ENCODE peak calls at places on chromosomes 12 and 14, in six cellular contexts. C is GM23338, Y is OCI-LY7, Z is neural progenitor cell, W is HCT116, M is MM.1S. U is an unnamed sample.

GRCh38 chr12:52139579-52140062 is 52.2 kb downstream of the KRT80 start:
- DNase-seq in C (peak; percentile 86), Y (peak; percentile 45), Z (peak; percentile 68), W (no peak), M (peak; percentile 61), U (peak; percentile 71)

GRCh38 chr14:75711796-75712211 is 50.8 kb downstream of the TTLL5 start:
- DNase-seq in C (peak; percentile 28), Y (no peak), Z (peak; percentile 88), W (peak; percentile 34), M (no peak), U (peak; percentile 87)

GRCh38 chr12:109485201-109485600 is 7.8 kb downstream of the UBE3B start:
- DNase-seq in C (no peak), Y (no peak), Z (no peak), W (no peak), M (no peak), U (no peak)

GRCh38 chr12:6204533-6205143 is 4.4 kb downstream of the CD9 start:
- DNase-seq in C (no peak), Y (peak; percentile 29), Z (no peak), W (no peak), M (no peak), U (no peak)

GRCh38 chr12:77946541-77947021 is 115.9 kb downstream of the NAV3 start:
- DNase-seq in C (no peak), Y (no peak), Z (no peak), W (no peak), M (no peak), U (no peak)

GRCh38 chr12:3303410-3304136 is 187.4 kb upstream of the PRMT8 start:
- DNase-seq in C (peak; percentile 82), Y (no peak), Z (peak; percentile 66), W (no peak), M (no peak), U (peak; percentile 25)

GRCh38 chr12:71756054-71756675 is 1.5 kb downstream of the RAB21 start:
- DNase-seq in C (no peak), Y (no peak), Z (no peak), W (no peak), M (no peak), U (no peak)

GRCh38 chr12:105644770-105645169 is 314.3 kb downstream of the C12orf75 start:
- DNase-seq in C (no peak), Y (no peak), Z (no peak), W (no peak), M (no peak), U (no peak)

GRCh38 chr12:89379100-89379838 is 27.0 kb upstream of the DUSP6 start:
- DNase-seq in C (no peak), Y (no peak), Z (no peak), W (no peak), M (no peak), U (peak; percentile 57)

GRCh38 chr12:6420364-6420763 is 24.4 kb upstream of the CD27 start:
- DNase-seq in C (no peak), Y (no peak), Z (no peak), W (no peak), M (no peak), U (no peak)

GRCh38 chr12:112192475-112192874 is 67.1 kb downstream of the TRAFD1 start:
- DNase-seq in C (no peak), Y (no peak), Z (no peak), W (no peak), M (no peak), U (no peak)

GRCh38 chr12:113933201-113933786 is 32.8 kb downstream of the RBM19 start:
- DNase-seq in C (peak; percentile 37), Y (no peak), Z (peak; percentile 77), W (no peak), M (no peak), U (peak; percentile 81)

GRCh38 chr14:97033556-97034081 is 236.4 kb downstream of the VRK1 start:
- DNase-seq in C (peak; percentile 48), Y (no peak), Z (peak; percentile 18), W (no peak), M (no peak), U (no peak)

GRCh38 chr12:52949413-52950331 is 754 bp downstream of the KRT18 start:
- DNase-seq in C (peak; percentile 85), Y (no peak), Z (peak; percentile 46), W (peak; percentile 84), M (no peak), U (peak; percentile 89)

GRCh38 chr12:95385646-95386045 is 88.3 kb upstream of the METAP2 start:
- DNase-seq in C (no peak), Y (peak; percentile 51), Z (no peak), W (no peak), M (no peak), U (no peak)

GRCh38 chr12:10941916-10942607 is 3.0 kb upstream of the TAS2R14 start:
- DNase-seq in C (peak; percentile 34), Y (no peak), Z (no peak), W (peak; percentile 78), M (peak; percentile 37), U (peak; percentile 53)

GRCh38 chr14:32507029-32507984 is 178.2 kb downstream of the AKAP6 start:
- DNase-seq in C (no peak), Y (no peak), Z (no peak), W (peak; percentile 33), M (no peak), U (no peak)

GRCh38 chr14:75046899-75047298 is 4.4 kb downstream of the MLH3 start:
- DNase-seq in C (no peak), Y (no peak), Z (no peak), W (no peak), M (no peak), U (no peak)

GRCh38 chr12:94553130-94553519 is 93.5 kb upstream of the CEP83 start:
- DNase-seq in C (no peak), Y (no peak), Z (no peak), W (peak; percentile 51), M (no peak), U (no peak)

DNA sequence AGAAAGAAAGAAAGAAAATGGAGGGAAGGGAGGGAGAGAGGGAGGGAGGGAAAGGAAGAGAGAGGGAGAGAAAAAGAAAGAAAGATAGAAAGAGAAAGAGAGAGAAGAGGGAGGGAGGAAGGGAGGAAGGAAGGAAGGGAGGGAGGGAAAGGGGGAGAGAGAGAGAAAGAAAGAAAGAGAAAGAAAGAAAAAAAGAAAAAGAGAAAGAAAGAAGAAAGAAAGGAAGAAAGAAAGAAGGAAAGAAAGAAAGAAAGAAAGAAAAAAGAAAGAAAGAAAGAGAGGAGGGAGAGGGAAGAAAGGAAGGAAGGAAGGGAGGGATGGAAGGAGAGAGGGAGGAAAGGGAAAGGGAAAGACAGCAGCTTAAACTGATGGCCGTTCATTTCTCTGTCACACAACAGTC is 457.5 kb downstream of the PDZRN4 start:
- DNase-seq in C (no peak), Y (no peak), Z (no peak), W (no peak), M (no peak), U (no peak)
- H3K4me2 ChIP-seq in C (no peak overlapping the region), Y (no peak overlapping the region), Z (no peak overlapping the region), W (no peak overlapping the region), M (no peak overlapping the region), U (no peak overlapping the region)

GRCh38 chr14:89164168-89165074 is 252.6 kb downstream of the FOXN3 start:
- DNase-seq in C (no peak), Y (no peak), Z (no peak), W (no peak), M (no peak), U (no peak)
- TF ChIP-seq EZH2phosphoT487 in C (no peak), Y (no peak), Z (no peak), W (no peak), M (no peak), U (no peak)

DNA sequence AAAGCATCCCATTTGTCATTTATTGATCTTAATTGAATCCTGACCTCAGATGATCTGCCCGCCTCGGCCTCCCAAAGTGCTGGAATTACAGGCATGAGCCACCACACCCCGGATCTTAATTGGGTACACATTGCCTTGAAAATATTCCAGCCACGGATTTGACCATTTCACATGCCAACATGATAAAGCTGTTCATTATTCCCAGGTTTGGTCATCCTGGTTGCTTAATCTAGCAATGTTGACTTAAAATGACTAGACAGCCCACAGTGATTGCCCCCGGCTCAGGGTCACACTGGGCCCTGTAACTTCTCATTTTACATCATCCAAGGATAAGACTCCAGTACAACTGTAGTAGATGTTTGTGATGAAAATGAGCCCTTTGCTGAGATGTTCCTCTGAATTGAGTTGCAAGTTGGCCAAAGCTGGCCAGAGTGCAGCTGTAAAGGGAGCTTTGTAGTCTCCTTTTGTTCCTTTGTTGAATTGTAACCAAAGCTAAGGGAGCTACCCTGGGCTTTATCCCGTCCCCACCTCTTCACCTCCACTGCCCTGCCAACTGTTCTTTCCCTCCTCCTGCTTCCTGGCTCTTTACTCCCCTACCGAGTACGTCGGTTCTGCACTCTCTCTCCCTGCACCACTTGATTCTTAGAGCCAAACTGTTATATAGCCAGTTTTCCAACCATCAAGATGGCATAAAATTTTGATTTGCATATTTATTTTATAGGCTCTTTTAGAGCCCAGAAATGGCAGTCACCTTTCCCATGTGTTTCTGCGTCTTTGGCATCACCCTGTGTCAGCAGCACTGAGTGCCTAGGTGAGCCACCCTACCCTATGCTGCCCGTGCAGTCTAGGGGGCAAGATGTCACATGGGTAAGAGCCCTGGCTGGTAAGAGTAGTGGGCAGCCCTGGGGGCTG is 141.3 kb upstream of the HIF1A start:
- DNase-seq in C (no peak), Y (no peak), Z (peak; percentile 67), W (no peak), M (no peak), U (peak; percentile 51)
- H3K4me2 ChIP-seq in C (peak overlapping the region; percentile 48), Y (peak overlapping the region; percentile 70), Z (peak overlapping the region; percentile 51), W (no peak overlapping the region), M (no peak overlapping the region), U (no peak overlapping the region)

GRCh38 chr14:35368583-35368982 is 36.0 kb downstream of the NFKBIA start:
- DNase-seq in C (no peak), Y (no peak), Z (no peak), W (no peak), M (no peak), U (no peak)
- TF ChIP-seq EZH2phosphoT487 in C (no peak), Y (no peak), Z (no peak), W (no peak), M (no peak), U (no peak)

DNA sequence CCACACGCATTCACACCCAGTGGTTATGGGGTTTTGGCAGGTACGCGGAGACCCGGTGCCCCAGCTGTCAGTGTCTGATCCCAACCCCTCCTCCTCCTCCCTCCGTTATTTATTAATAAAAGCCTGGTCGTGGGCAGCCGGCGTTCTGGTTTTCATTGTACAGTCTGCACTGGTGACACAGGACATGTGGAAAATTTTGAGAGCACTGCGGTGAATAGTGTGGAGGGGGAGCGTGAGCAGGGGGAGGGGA is 11.5 kb upstream of the IRF2BPL start:
- DNase-seq in C (no peak), Y (no peak), Z (no peak), W (no peak), M (no peak), U (no peak)
- H3K4me2 ChIP-seq in C (peak overlapping the region; percentile 92), Y (peak overlapping the region; percentile 81), Z (peak overlapping the region; percentile 79), W (peak overlapping the region; percentile 78), M (peak overlapping the region; percentile 73), U (peak overlapping the region; percentile 74)

DNA sequence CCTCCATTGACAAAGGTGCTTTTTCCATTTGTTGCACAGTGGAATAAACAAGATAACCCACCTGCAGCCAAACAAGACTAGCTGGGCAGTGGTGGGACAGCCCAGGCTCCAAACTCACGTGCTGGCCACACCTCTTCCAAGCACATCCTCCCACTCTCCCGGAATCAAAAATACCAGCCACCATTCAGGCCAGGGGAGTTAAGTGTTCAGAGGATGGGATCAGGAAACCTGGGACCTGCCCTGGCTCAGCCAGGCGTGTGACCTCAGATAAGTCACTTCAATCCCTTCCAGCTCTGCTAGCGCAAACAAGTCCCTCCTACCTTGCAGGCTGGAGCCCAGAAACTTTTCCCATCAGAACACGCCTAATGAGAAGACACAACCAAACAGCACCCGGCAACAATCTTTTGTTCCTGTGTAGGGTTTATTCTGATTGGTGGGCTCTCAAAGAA is 43.3 kb downstream of the ACTN1 start:
- DNase-seq in C (no peak), Y (no peak), Z (peak; percentile 37), W (no peak), M (no peak), U (no peak)
- TF ChIP-seq EZH2phosphoT487 in C (no peak), Y (no peak), Z (no peak), W (no peak), M (no peak), U (no peak)

GRCh38 chr12:83190631-83191390 is 504.1 kb downstream of the TMTC2 start:
- DNase-seq in C (no peak), Y (no peak), Z (no peak), W (no peak), M (no peak), U (no peak)
- H3K4me2 ChIP-seq in C (no peak overlapping the region), Y (no peak overlapping the region), Z (no peak overlapping the region), W (no peak overlapping the region), M (no peak overlapping the region), U (no peak overlapping the region)

U was measured in hepatocyte.